ENCODE peak calls at places on chromosomes 12 and 14, in five cellular contexts. W is fibroblast of lung, P is mammary epithelial cell, M is neural progenitor cell, B is HCT116. O is an unnamed sample.

GRCh38 chr12:114186241-114187002 is 219.5 kb downstream of the TBX5 start:
- DNase-seq in W (no peak), P (no peak), M (peak), B (no peak), O (no peak)

GRCh38 chr12:32134144-32134888 is 27.7 kb downstream of the BICD1 start:
- DNase-seq in W (peak), P (peak), M (no peak), B (no peak), O (no peak)

GRCh38 chr14:89240414-89240813 is 176.6 kb downstream of the FOXN3 start:
- DNase-seq in W (no peak), P (peak), M (no peak), B (no peak), O (no peak)

GRCh38 chr12:26833692-26834168 is 736 bp upstream of the ITPR2 start:
- DNase-seq in W (peak), P (peak), M (peak), B (no peak), O (peak)

GRCh38 chr14:75711134-75711795 is 50.2 kb downstream of the TTLL5 start:
- DNase-seq in W (peak), P (peak), M (peak), B (peak), O (no peak)

GRCh38 chr14:69675877-69676416 is 64.6 kb downstream of the SUSD6 start:
- DNase-seq in W (no peak), P (no peak), M (no peak), B (no peak), O (no peak)

GRCh38 chr12:129276408-129277042 is 423.2 kb downstream of the GLT1D1 start:
- DNase-seq in W (no peak), P (no peak), M (peak), B (no peak), O (no peak)

GRCh38 chr14:85037411-85037810 is 492.5 kb upstream of the FLRT2 start:
- DNase-seq in W (no peak), P (peak), M (no peak), B (no peak), O (no peak)

GRCh38 chr12:111277570-111277969 is 91.3 kb downstream of the PHETA1 start:
- DNase-seq in W (no peak), P (no peak), M (no peak), B (no peak), O (no peak)

GRCh38 chr12:105285378-105285777 is 45.1 kb upstream of the C12orf75 start:
- DNase-seq in W (no peak), P (no peak), M (no peak), B (no peak), O (no peak)

GRCh38 chr12:80226576-80226975 is 127.2 kb downstream of the OTOGL start:
- DNase-seq in W (peak), P (peak), M (no peak), B (no peak), O (no peak)

GRCh38 chr14:32202941-32203882 is at the start of gene RNU6-8:
- DNase-seq in W (peak), P (peak), M (peak), B (peak), O (peak)

GRCh38 chr12:67637718-67638117 is 10.8 kb upstream of the DYRK2 start:
- DNase-seq in W (no peak), P (no peak), M (no peak), B (no peak), O (no peak)

GRCh38 chr12:61414470-61414869 is 845.7 kb upstream of the USP15 start:
- DNase-seq in W (no peak), P (peak), M (no peak), B (no peak), O (no peak)

GRCh38 chr14:104436047-104436531 is 143.5 kb upstream of the C14orf180 start:
- DNase-seq in W (peak), P (no peak), M (no peak), B (no peak), O (peak)

GRCh38 chr12:58934528-58934927 is 14.2 kb upstream of the LRIG3 start:
- DNase-seq in W (no peak), P (no peak), M (no peak), B (no peak), O (no peak)

GRCh38 chr14:99726538-99727095 is 42.5 kb downstream of the CYP46A1 start:
- DNase-seq in W (no peak), P (no peak), M (no peak), B (no peak), O (peak)

GRCh38 chr12:48690990-48691389 is 9.0 kb upstream of the KANSL2 start:
- DNase-seq in W (no peak), P (no peak), M (no peak), B (no peak), O (no peak)

GRCh38 chr12:54217774-54218221 is 29.0 kb upstream of the SMUG1 start:
- DNase-seq in W (peak), P (no peak), M (peak), B (no peak), O (peak)

GRCh38 chr12:57254506-57255280 is 3.7 kb upstream of the STAC3 start:
- DNase-seq in W (no peak), P (no peak), M (no peak), B (no peak), O (no peak)

GRCh38 chr14:100981808-100982207 is 78.3 kb upstream of the RTL1 start:
- DNase-seq in W (no peak), P (peak), M (no peak), B (peak), O (no peak)

GRCh38 chr12:49021292-49021915 is 2.8 kb upstream of the PRKAG1 start:
- DNase-seq in W (no peak), P (no peak), M (no peak), B (no peak), O (no peak)

GRCh38 chr12:116381744-116382455 is 104.4 kb upstream of the MED13L start:
- DNase-seq in W (peak), P (peak), M (peak), B (no peak), O (no peak)

GRCh38 chr14:26765768-26766550 is 168.1 kb upstream of the NOVA1 start:
- DNase-seq in W (peak), P (no peak), M (peak), B (no peak), O (no peak)

GRCh38 chr14:71363961-71364360 is 456.7 kb downstream of the PCNX1 start:
- DNase-seq in W (peak), P (no peak), M (no peak), B (no peak), O (no peak)

GRCh38 chr12:28313631-28314030 is 123.4 kb downstream of the CCDC91 start:
- DNase-seq in W (peak), P (peak), M (no peak), B (no peak), O (no peak)

GRCh38 chr12:32907166-32907565 is 10.6 kb upstream of the PKP2 start:
- DNase-seq in W (no peak), P (no peak), M (no peak), B (no peak), O (no peak)

GRCh38 chr12:95733156-95733825 is 57.3 kb downstream of the NTN4 start:
- DNase-seq in W (peak), P (peak), M (no peak), B (no peak), O (no peak)

GRCh38 chr12:50603817-50604639 is 99.2 kb downstream of the DIP2B start:
- DNase-seq in W (peak), P (no peak), M (no peak), B (no peak), O (no peak)

GRCh38 chr14:35085441-35085840 is 36.3 kb downstream of the PPP2R3C start:
- DNase-seq in W (no peak), P (no peak), M (no peak), B (no peak), O (no peak)

GRCh38 chr12:68113644-68114043 is 45.9 kb downstream of the IFNG start:
- DNase-seq in W (no peak), P (no peak), M (peak), B (peak), O (no peak)

GRCh38 chr14:36553650-36554260 is 28.7 kb downstream of the NKX2-8 start:
- DNase-seq in W (peak), P (peak), M (peak), B (peak), O (no peak)

GRCh38 chr14:100547633-100548294 is 39.5 kb downstream of the BEGAIN start:
- DNase-seq in W (peak), P (no peak), M (no peak), B (peak), O (no peak)

GRCh38 chr12:49582201-49582600 is 14.3 kb upstream of the MCRS1 start:
- DNase-seq in W (no peak), P (no peak), M (no peak), B (no peak), O (no peak)

GRCh38 chr12:43338848-43339526 is 213.0 kb downstream of the ADAMTS20 start:
- DNase-seq in W (peak), P (peak), M (peak), B (peak), O (no peak)

GRCh38 chr12:90024261-90024660 is 315.6 kb upstream of the ATP2B1 start:
- DNase-seq in W (peak), P (no peak), M (no peak), B (no peak), O (no peak)

GRCh38 chr14:81312289-81312876 is 87.7 kb downstream of the STON2 start:
- DNase-seq in W (no peak), P (no peak), M (no peak), B (no peak), O (no peak)

GRCh38 chr12:128914908-128915563 is 61.8 kb downstream of the GLT1D1 start:
- DNase-seq in W (no peak), P (no peak), M (no peak), B (no peak), O (no peak)

GRCh38 chr12:101570022-101570421 is 24.7 kb upstream of the MYBPC1 start:
- DNase-seq in W (peak), P (peak), M (peak), B (no peak), O (no peak)
- TF ChIP-seq CTCF in W (peak), P (peak), M (peak), B (peak), O (peak)

GRCh38 chr12:52439420-52439819 is 5.2 kb upstream of the KRT75 start:
- DNase-seq in W (no peak), P (no peak), M (no peak), B (no peak), O (no peak)

GRCh38 chr12:52439845-52440244 is 5.7 kb upstream of the KRT75 start:
- DNase-seq in W (no peak), P (no peak), M (no peak), B (no peak), O (no peak)

GRCh38 chr12:52442600-52443061 is 8.5 kb upstream of the KRT75 start:
- DNase-seq in W (peak), P (peak), M (peak), B (peak), O (no peak)

GRCh38 chr12:52440821-52441319 is 6.7 kb upstream of the KRT75 start:
- DNase-seq in W (no peak), P (peak), M (no peak), B (peak), O (no peak)

GRCh38 chr12:52441320-52441911 is 7.2 kb upstream of the KRT75 start:
- DNase-seq in W (no peak), P (peak), M (peak), B (peak), O (no peak)
- H3K27ac ChIP-seq in W (no peak), P (peak), M (no peak), B (peak), O (no peak)

GRCh38 chr12:121783771-121784170 is 9.7 kb downstream of the RHOF start:
- DNase-seq in W (peak), P (peak), M (no peak), B (no peak), O (no peak)
- H3K9ac ChIP-seq in W (no peak), P (peak), M (no peak), B (peak), O (no peak)

GRCh38 chr12:120432772-120433525 is 5.0 kb upstream of the COX6A1 start:
- DNase-seq in W (no peak), P (no peak), M (no peak), B (no peak), O (no peak)

GRCh38 chr12:120438495-120439198 is 734 bp downstream of the COX6A1 start:
- DNase-seq in W (no peak), P (no peak), M (no peak), B (no peak), O (no peak)

GRCh38 chr12:120439646-120440247 is 1.8 kb downstream of the COX6A1 start:
- DNase-seq in W (peak), P (peak), M (peak), B (peak), O (no peak)

GRCh38 chr12:120437735-120438494 is at the start of gene COX6A1:
- DNase-seq in W (peak), P (peak), M (peak), B (peak), O (peak)
- TF ChIP-seq CTCF in W (no peak), P (peak), M (no peak), B (peak), O (peak)